ENCODE peak calls at places on chromosomes 6 and 20, in five cellular contexts. One of them, this sample, is unnamed.

GRCh38 chr6:90216081-90216977 is 80.3 kb downstream of the BACH2 start:
- DNase-seq in heart right ventricle: no peak
- DNase-seq in fibroblast of mammary gland: peak
- DNase-seq in mucosa of descending colon: peak
- DNase-seq in astrocyte: peak
- DNase-seq in this sample: no peak

GRCh38 chr6:71012871-71013456 is 56.1 kb upstream of the B3GAT2 start:
- DNase-seq in heart right ventricle: no peak
- DNase-seq in mucosa of descending colon: no peak
- DNase-seq in fibroblast of mammary gland: peak
- DNase-seq in astrocyte: peak
- DNase-seq in this sample: peak

GRCh38 chr6:124881898-124882579 is 80.2 kb upstream of the RNF217 start:
- DNase-seq in heart right ventricle: no peak
- DNase-seq in fibroblast of mammary gland: peak
- DNase-seq in mucosa of descending colon: no peak
- DNase-seq in astrocyte: peak
- DNase-seq in this sample: peak

GRCh38 chr20:43789593-43789992 is 62.8 kb upstream of the GTSF1L start:
- DNase-seq in fibroblast of mammary gland: no peak
- DNase-seq in astrocyte: no peak
- DNase-seq in mucosa of descending colon: no peak
- DNase-seq in heart right ventricle: no peak
- DNase-seq in this sample: peak

GRCh38 chr6:73394577-73395354 is at the start of gene DDX43:
- DNase-seq in heart right ventricle: peak
- DNase-seq in fibroblast of mammary gland: peak
- DNase-seq in mucosa of descending colon: peak
- DNase-seq in astrocyte: peak
- DNase-seq in this sample: peak

GRCh38 chr6:6494677-6495076 is 93.8 kb upstream of the LY86 start:
- DNase-seq in fibroblast of mammary gland: peak
- DNase-seq in heart right ventricle: peak
- DNase-seq in astrocyte: no peak
- DNase-seq in mucosa of descending colon: no peak
- DNase-seq in this sample: no peak

GRCh38 chr6:34129753-34130152 is 16.1 kb downstream of the GRM4 start:
- DNase-seq in fibroblast of mammary gland: no peak
- DNase-seq in heart right ventricle: no peak
- DNase-seq in astrocyte: no peak
- DNase-seq in mucosa of descending colon: no peak
- DNase-seq in this sample: no peak

GRCh38 chr6:11806561-11807317 is 28.1 kb upstream of the ADTRP start:
- DNase-seq in fibroblast of mammary gland: no peak
- DNase-seq in heart right ventricle: no peak
- DNase-seq in mucosa of descending colon: no peak
- DNase-seq in astrocyte: no peak
- DNase-seq in this sample: no peak

GRCh38 chr20:59817406-59817805 is 116.0 kb downstream of the SYCP2 start:
- DNase-seq in astrocyte: no peak
- DNase-seq in fibroblast of mammary gland: no peak
- DNase-seq in heart right ventricle: no peak
- DNase-seq in mucosa of descending colon: no peak
- DNase-seq in this sample: no peak

GRCh38 chr6:42404494-42404893 is 47.2 kb downstream of the TRERF1 start:
- DNase-seq in mucosa of descending colon: peak
- DNase-seq in fibroblast of mammary gland: peak
- DNase-seq in astrocyte: peak
- DNase-seq in heart right ventricle: no peak
- DNase-seq in this sample: peak

GRCh38 chr20:57749131-57749690 is 39.4 kb upstream of the PMEPA1 start:
- DNase-seq in heart right ventricle: no peak
- DNase-seq in mucosa of descending colon: no peak
- DNase-seq in astrocyte: no peak
- DNase-seq in fibroblast of mammary gland: no peak
- DNase-seq in this sample: no peak

GRCh38 chr6:153150400-153150766 is 19.3 kb upstream of the RGS17 start:
- DNase-seq in astrocyte: no peak
- DNase-seq in heart right ventricle: no peak
- DNase-seq in fibroblast of mammary gland: no peak
- DNase-seq in mucosa of descending colon: no peak
- DNase-seq in this sample: no peak

GRCh38 chr6:20564269-20564668 is 30.0 kb downstream of the CDKAL1 start:
- DNase-seq in heart right ventricle: no peak
- DNase-seq in astrocyte: no peak
- DNase-seq in mucosa of descending colon: no peak
- DNase-seq in fibroblast of mammary gland: peak
- DNase-seq in this sample: peak

GRCh38 chr20:18983796-18984195 is 170.2 kb downstream of the SCP2D1 start:
- DNase-seq in fibroblast of mammary gland: no peak
- DNase-seq in mucosa of descending colon: no peak
- DNase-seq in heart right ventricle: no peak
- DNase-seq in astrocyte: no peak
- DNase-seq in this sample: no peak

GRCh38 chr6:161372422-161372793 is 98.5 kb upstream of the AGPAT4 start:
- DNase-seq in fibroblast of mammary gland: no peak
- DNase-seq in astrocyte: no peak
- DNase-seq in mucosa of descending colon: no peak
- DNase-seq in heart right ventricle: no peak
- DNase-seq in this sample: no peak

GRCh38 chr20:46087161-46087560 is 2.6 kb downstream of the NCOA5 start:
- DNase-seq in heart right ventricle: no peak
- DNase-seq in fibroblast of mammary gland: peak
- DNase-seq in mucosa of descending colon: no peak
- DNase-seq in astrocyte: no peak
- DNase-seq in this sample: peak

GRCh38 chr6:98014791-98015201 is 731.8 kb upstream of the MMS22L start:
- DNase-seq in fibroblast of mammary gland: no peak
- DNase-seq in mucosa of descending colon: no peak
- DNase-seq in astrocyte: no peak
- DNase-seq in heart right ventricle: no peak
- DNase-seq in this sample: no peak

GRCh38 chr20:38866265-38867061 is 59.8 kb upstream of the FAM83D start:
- DNase-seq in heart right ventricle: no peak
- DNase-seq in astrocyte: no peak
- DNase-seq in fibroblast of mammary gland: no peak
- DNase-seq in mucosa of descending colon: no peak
- DNase-seq in this sample: no peak

GRCh38 chr6:79705456-79705995 is 74.4 kb downstream of the SH3BGRL2 start:
- DNase-seq in fibroblast of mammary gland: no peak
- DNase-seq in astrocyte: no peak
- DNase-seq in heart right ventricle: no peak
- DNase-seq in mucosa of descending colon: no peak
- DNase-seq in this sample: peak

GRCh38 chr20:50054626-50055511 is 58.1 kb downstream of the UBE2V1 start:
- DNase-seq in astrocyte: peak
- DNase-seq in fibroblast of mammary gland: peak
- DNase-seq in mucosa of descending colon: no peak
- DNase-seq in heart right ventricle: peak
- DNase-seq in this sample: peak

GRCh38 chr6:33613794-33614166 is 7.3 kb upstream of the ITPR3 start:
- DNase-seq in heart right ventricle: no peak
- DNase-seq in mucosa of descending colon: no peak
- DNase-seq in astrocyte: peak
- DNase-seq in fibroblast of mammary gland: peak
- DNase-seq in this sample: peak

GRCh38 chr6:93678841-93679454 is 259.6 kb upstream of the EPHA7 start:
- DNase-seq in fibroblast of mammary gland: no peak
- DNase-seq in astrocyte: no peak
- DNase-seq in heart right ventricle: no peak
- DNase-seq in mucosa of descending colon: no peak
- DNase-seq in this sample: peak
- H3K4me3 ChIP-seq in fibroblast of mammary gland: no peak
- H3K4me3 ChIP-seq in astrocyte: peak
- H3K4me3 ChIP-seq in heart right ventricle: no peak
- H3K4me3 ChIP-seq in mucosa of descending colon: no peak
- H3K4me3 ChIP-seq in this sample: no peak

DNA sequence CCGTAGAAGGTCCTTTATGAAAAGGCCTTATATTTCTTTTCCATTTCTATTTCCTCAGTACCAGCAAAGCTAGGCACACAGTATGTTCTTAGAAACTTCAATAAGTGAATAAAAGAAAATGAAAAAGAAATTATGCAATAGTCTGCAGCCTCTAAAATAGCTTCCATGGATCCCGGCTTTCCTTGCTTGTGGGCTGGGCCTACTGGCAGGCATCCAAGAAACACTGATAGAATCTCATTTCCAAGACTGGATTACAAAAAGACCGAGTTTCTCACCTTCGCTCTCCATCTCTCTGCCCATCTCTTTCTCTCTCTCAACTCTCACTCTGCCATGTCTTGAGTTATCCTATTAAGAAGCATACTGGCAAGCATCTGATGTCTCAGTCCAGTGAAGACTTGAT is 187.5 kb upstream of the FKBP1C start:
- DNase-seq in mucosa of descending colon: no peak
- DNase-seq in astrocyte: no peak
- DNase-seq in heart right ventricle: no peak
- DNase-seq in fibroblast of mammary gland: no peak
- DNase-seq in this sample: no peak
- H3K4me3 ChIP-seq in mucosa of descending colon: no peak
- H3K4me3 ChIP-seq in astrocyte: no peak
- H3K4me3 ChIP-seq in heart right ventricle: no peak
- H3K4me3 ChIP-seq in fibroblast of mammary gland: no peak
- H3K4me3 ChIP-seq in this sample: no peak

GRCh38 chr6:7910298-7910653 is 312 bp downstream of the TXNDC5 start:
- DNase-seq in fibroblast of mammary gland: no peak
- DNase-seq in mucosa of descending colon: no peak
- DNase-seq in astrocyte: no peak
- DNase-seq in heart right ventricle: no peak
- DNase-seq in this sample: peak

GRCh38 chr6:7910654-7911344 is at the start of gene TXNDC5:
- DNase-seq in mucosa of descending colon: peak
- DNase-seq in astrocyte: peak
- DNase-seq in heart right ventricle: peak
- DNase-seq in fibroblast of mammary gland: peak
- DNase-seq in this sample: peak

GRCh38 chr6:7912024-7912423 is 1.4 kb upstream of the TXNDC5 start:
- DNase-seq in mucosa of descending colon: no peak
- DNase-seq in astrocyte: no peak
- DNase-seq in heart right ventricle: peak
- DNase-seq in fibroblast of mammary gland: peak
- DNase-seq in this sample: no peak

GRCh38 chr6:7912736-7913517 is 2.3 kb upstream of the TXNDC5 start:
- DNase-seq in mucosa of descending colon: no peak
- DNase-seq in fibroblast of mammary gland: no peak
- DNase-seq in astrocyte: no peak
- DNase-seq in heart right ventricle: no peak
- DNase-seq in this sample: peak

DNA sequence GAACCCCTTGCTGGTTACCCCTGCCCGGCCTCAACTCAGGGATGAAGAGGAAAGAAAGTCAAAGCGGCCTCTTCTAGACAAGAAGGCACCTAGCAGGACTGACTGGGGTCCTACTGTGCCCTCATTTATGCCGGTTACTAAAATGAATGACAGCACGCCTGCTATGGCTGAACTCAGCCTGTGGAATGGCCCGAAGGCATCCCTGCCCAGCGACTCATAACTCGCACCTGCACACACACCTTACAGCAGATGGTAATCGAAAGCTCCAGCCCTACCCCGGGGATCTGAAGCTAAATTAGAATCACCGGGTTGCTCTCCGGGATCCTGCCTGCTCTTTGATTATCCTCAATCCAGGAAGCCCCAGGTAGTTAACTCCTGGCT is 747 bp upstream of the TXNDC5 start:
- DNase-seq in astrocyte: no peak
- DNase-seq in heart right ventricle: no peak
- DNase-seq in mucosa of descending colon: no peak
- DNase-seq in fibroblast of mammary gland: no peak
- DNase-seq in this sample: no peak
- H3K4me3 ChIP-seq in astrocyte: peak
- H3K4me3 ChIP-seq in heart right ventricle: no peak
- H3K4me3 ChIP-seq in mucosa of descending colon: no peak
- H3K4me3 ChIP-seq in fibroblast of mammary gland: peak
- H3K4me3 ChIP-seq in this sample: peak

DNA sequence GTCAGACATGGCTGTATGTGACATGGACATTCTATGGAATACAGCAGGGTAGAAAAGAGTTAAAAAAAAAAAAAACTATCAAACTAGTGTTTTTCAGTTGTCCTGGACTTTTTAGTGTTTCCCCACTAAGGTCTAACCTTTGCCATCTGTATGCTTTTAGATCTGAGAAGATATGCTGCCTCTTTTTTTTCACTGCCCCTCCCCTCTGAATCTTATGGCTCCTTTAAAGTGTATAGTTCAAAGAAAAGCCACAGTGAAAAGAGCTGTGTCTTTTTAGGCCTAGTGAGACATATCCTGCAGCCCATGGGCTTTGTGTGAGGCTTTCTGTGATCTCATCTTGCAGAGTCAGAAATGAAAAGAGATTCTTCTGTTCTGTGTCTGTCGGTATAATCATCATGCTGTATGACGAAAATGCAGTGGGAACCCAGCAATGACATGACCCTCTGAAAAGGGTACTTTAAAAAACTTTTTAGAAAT is 29.3 kb downstream of the ADGRG6 start:
- DNase-seq in astrocyte: peak
- DNase-seq in mucosa of descending colon: no peak
- DNase-seq in fibroblast of mammary gland: no peak
- DNase-seq in heart right ventricle: no peak
- DNase-seq in this sample: peak
- H3K4me3 ChIP-seq in astrocyte: no peak
- H3K4me3 ChIP-seq in mucosa of descending colon: no peak
- H3K4me3 ChIP-seq in fibroblast of mammary gland: no peak
- H3K4me3 ChIP-seq in heart right ventricle: no peak
- H3K4me3 ChIP-seq in this sample: no peak

This sample was measured in cardiac fibroblast.